ENCODE peak calls at places on chromosome 6, in ten cellular contexts. G is stimulated activated CD4-positive, alpha-beta T cell treated with anti-CD3 and anti-CD28 coated beads, TNF-alpha, amount 100 ng/mL, for 1 hour; B is stimulated activated naive B cell treated with anti-CD40 and anti-IgM and Interleukin-4, amounts not matched to agents 10 μg/mL and 1 μg/mL and 100 μg/mL, for 72 hours; V is GM10248; E is lower lobe of right lung; I is T-cell; T is fibroblast of pulmonary artery; Y is D341Med; N is HT-29; P is HEK293T. K is an unnamed sample.

GRCh38 chr6:145247677-145248419 is 487.5 kb downstream of the EPM2A start:
- DNase-seq in G (no peak), B (no peak), V (no peak), E (no peak), I (no peak), T (peak), Y (no peak), N (no peak), P (peak), K (no peak)

GRCh38 chr6:100432136-100432535 is 32.6 kb downstream of the SIM1 start:
- DNase-seq in G (no peak), B (no peak), V (no peak), E (no peak), I (no peak), T (no peak), Y (no peak), N (no peak), P (no peak), K (no peak)

GRCh38 chr6:64023693-64024092 is 388.1 kb downstream of the PHF3 start:
- DNase-seq in G (no peak), B (no peak), V (no peak), E (no peak), I (no peak), T (no peak), Y (no peak), N (no peak), P (no peak), K (no peak)

GRCh38 chr6:13445005-13445743 is 42.2 kb downstream of the GFOD1 start:
- DNase-seq in G (no peak), B (no peak), V (no peak), E (peak), I (no peak), T (peak), Y (peak), N (peak), P (peak), K (no peak)

GRCh38 chr6:27642744-27643456 is 170.0 kb upstream of the ZNF184 start:
- DNase-seq in G (no peak), B (no peak), V (no peak), E (no peak), I (no peak), T (no peak), Y (no peak), N (no peak), P (no peak), K (no peak)

GRCh38 chr6:165889636-165890403 is 226.8 kb upstream of the PDE10A start:
- DNase-seq in G (no peak), B (no peak), V (no peak), E (no peak), I (no peak), T (peak), Y (no peak), N (peak), P (peak), K (peak)

GRCh38 chr6:48986803-48987202 is 476.2 kb downstream of the MMUT start:
- DNase-seq in G (no peak), B (no peak), V (no peak), E (no peak), I (no peak), T (no peak), Y (no peak), N (no peak), P (no peak), K (no peak)

GRCh38 chr6:27293436-27294152 is 18.5 kb downstream of the POM121L2 start:
- DNase-seq in G (no peak), B (no peak), V (no peak), E (no peak), I (no peak), T (peak), Y (peak), N (peak), P (peak), K (peak)

GRCh38 chr6:11586574-11586973 is 49.0 kb downstream of the TMEM170B start:
- DNase-seq in G (no peak), B (no peak), V (no peak), E (no peak), I (no peak), T (peak), Y (no peak), N (no peak), P (no peak), K (peak)

GRCh38 chr6:20826378-20826777 is 292.1 kb downstream of the CDKAL1 start:
- DNase-seq in G (no peak), B (no peak), V (no peak), E (no peak), I (no peak), T (peak), Y (no peak), N (no peak), P (no peak), K (peak)

GRCh38 chr6:15143540-15143939 is 102.3 kb upstream of the JARID2 start:
- DNase-seq in G (no peak), B (no peak), V (no peak), E (no peak), I (no peak), T (no peak), Y (no peak), N (no peak), P (no peak), K (no peak)

K was measured in Caki2.